ENCODE peak calls at places on chromosomes 6 and 20, in four cellular contexts. K is IMR-90, L is H1, V is GM12878. S is an unnamed sample.

GRCh38 chr20:18416478-18416877 is 50.4 kb downstream of the DZANK1 start:
- DNase-seq in V (no peak), K (no peak), L (no peak), S (no peak)

GRCh38 chr6:111481836-111482235 is 1.2 kb downstream of the REV3L start:
- DNase-seq in K (peak), V (no peak), L (no peak), S (no peak)

GRCh38 chr6:15775076-15775634 is 112.3 kb upstream of the DTNBP1 start:
- DNase-seq in K (no peak), L (no peak), V (no peak), S (no peak)

GRCh38 chr6:144219056-144219685 is 66.0 kb upstream of the UTRN start:
- DNase-seq in K (peak), L (no peak), V (peak), S (peak)

GRCh38 chr6:52157301-52157930 is 28.8 kb upstream of the IL17A start:
- DNase-seq in L (no peak), K (peak), V (peak), S (no peak)

GRCh38 chr6:18141805-18142590 is 12.9 kb downstream of the TPMT start:
- DNase-seq in V (no peak), K (no peak), L (no peak), S (no peak)

GRCh38 chr6:124078169-124078568 is 274.5 kb downstream of the NKAIN2 start:
- DNase-seq in K (no peak), L (no peak), V (no peak), S (no peak)

GRCh38 chr6:74574794-74575193 is 631.1 kb downstream of the COL12A1 start:
- DNase-seq in V (no peak), L (no peak), K (peak), S (peak)

GRCh38 chr6:148892247-148892646 is 145.4 kb downstream of the UST start:
- DNase-seq in K (peak), V (no peak), L (no peak), S (no peak)

DNA sequence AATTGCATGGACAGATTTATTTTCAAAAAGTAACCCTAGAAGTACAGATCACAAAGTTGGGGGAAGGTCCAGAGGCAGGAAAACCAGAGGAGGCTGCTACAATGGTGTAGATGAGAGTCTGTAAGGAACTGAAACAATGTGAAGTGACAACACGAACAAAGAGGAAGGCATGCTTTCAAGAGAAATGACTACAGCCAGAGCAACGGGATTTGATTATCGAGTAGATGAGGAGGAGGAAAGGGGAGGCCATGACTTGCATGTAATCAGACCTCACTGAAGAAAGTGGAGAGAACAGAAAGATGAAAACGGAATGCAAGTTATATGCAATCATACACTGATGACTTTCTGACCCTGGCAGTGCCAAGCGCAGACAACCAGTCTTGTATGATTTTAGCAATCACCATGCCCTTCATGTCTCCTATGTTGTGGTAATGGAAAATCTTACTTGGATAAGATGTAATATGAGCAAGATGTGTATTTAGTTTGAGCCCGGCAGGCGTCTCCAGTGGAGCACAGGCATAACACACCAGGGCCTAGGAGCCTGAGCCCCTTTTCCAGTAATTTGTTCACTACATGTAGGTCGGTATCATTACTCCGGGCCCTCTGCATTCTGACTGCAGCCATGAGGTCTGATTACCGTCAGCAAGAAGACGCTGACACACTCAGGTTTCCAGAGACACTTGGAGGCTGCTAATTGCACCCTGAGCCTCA is 34.0 kb upstream of the FAM83C start:
- DNase-seq in L (no peak), V (no peak), K (no peak), S (no peak)
- H2AFZ ChIP-seq in L (no peak), V (no peak), K (no peak), S (no peak)

DNA sequence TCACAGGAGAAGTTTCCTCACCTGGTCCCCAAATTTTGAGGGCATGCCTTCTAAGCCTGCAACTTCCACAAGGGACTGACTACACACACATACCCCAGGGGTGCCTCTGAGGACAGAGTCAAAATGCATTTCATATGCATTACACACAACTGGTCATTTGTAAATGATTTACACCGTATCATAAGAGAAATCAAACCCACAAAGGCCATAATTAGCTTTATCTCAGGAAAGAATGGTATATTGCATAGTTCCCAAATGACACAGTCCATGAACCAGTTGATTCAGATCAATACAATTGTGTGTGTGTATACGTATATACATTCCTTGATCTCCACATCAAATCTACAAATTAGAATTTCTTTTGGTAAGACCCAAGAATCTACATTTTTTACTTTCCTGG is 203.3 kb upstream of the PRDM1 start:
- DNase-seq in K (peak), L (no peak), V (no peak), S (no peak)
- TF ChIP-seq USF2 in K (no peak), L (no peak), V (no peak), S (no peak)

GRCh38 chr20:59064214-59064722 is 21.7 kb upstream of the PRELID3B start:
- DNase-seq in K (no peak), V (no peak), L (no peak), S (no peak)
- H2AFZ ChIP-seq in K (peak), V (no peak), L (no peak), S (peak)

DNA sequence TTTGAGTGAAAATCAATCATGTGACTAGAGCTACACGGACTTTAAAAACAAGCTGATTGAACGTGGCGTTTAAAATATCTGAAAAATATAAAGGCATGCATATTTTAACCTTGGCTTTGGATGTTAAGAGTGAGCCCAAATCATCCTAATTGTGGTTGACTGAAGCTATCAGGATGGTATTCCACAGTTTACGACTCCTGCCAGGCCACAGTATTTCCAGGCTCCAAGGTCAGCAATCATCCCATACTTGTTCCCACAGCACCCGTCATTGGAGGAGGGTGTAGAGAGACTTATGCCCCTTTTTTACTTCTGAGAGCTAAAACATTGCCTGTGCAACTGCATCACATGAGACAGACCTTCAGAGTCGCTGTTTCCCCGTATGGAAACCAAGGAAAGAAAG is 43.2 kb upstream of the TMX4 start:
- DNase-seq in V (no peak), K (peak), L (no peak), S (no peak)
- TF ChIP-seq USF2 in V (no peak), K (no peak), L (no peak), S (no peak)

GRCh38 chr6:118249680-118250079 is 298.4 kb upstream of the PLN start:
- DNase-seq in V (no peak), K (no peak), L (no peak), S (no peak)
- H2AFZ ChIP-seq in V (no peak), K (no peak), L (no peak), S (no peak)

S was measured in SK-N-SH.